ENCODE peak calls at places on chromosomes 1 and 21, in nine cellular contexts. U is neural progenitor cell, X is OCI-LY7, I is hepatocyte, B is HCT116, Y is PC-3, H is GM23338, E is GM23248, J is MM.1S. Z is an unnamed sample.
A peak's percentile ranks its signal among the peaks of the same experiment; 100 is the strongest.

GRCh38 chr1:1001631-1002300 is 1.9 kb upstream of the HES4 start:
- DNase-seq in U (peak; percentile 84), X (peak; percentile 25), I (peak; percentile 89), B (peak; percentile 46), Y (peak; percentile 94), H (peak; percentile 76), E (peak; percentile 77), J (no peak), Z (peak; percentile 94)

GRCh38 chr1:42756956-42757891 is 9.6 kb downstream of the P3H1 start:
- DNase-seq in U (peak; percentile 81), X (peak; percentile 77), I (peak; percentile 76), B (peak; percentile 55), Y (peak; percentile 69), H (peak; percentile 91), E (peak; percentile 81), J (peak; percentile 67), Z (peak; percentile 82)

GRCh38 chr1:2789164-2789985 is 12.1 kb downstream of the TTC34 start:
- DNase-seq in U (no peak), X (no peak), I (no peak), B (no peak), Y (no peak), H (peak; percentile 65), E (no peak), J (no peak), Z (no peak)

GRCh38 chr1:30650959-30651320 is 72.4 kb downstream of the MATN1 start:
- DNase-seq in U (no peak), X (no peak), I (no peak), B (no peak), Y (no peak), H (no peak), E (peak; percentile 41), J (no peak), Z (peak; percentile 50)

GRCh38 chr1:219990782-219991510 is 55.4 kb downstream of the EPRS1 start:
- DNase-seq in U (peak; percentile 47), X (peak; percentile 51), I (peak; percentile 57), B (peak; percentile 8), Y (peak; percentile 80), H (peak; percentile 61), E (peak; percentile 70), J (peak; percentile 45), Z (peak; percentile 27)

GRCh38 chr21:46221664-46222435 is 6.7 kb downstream of the LSS start:
- DNase-seq in U (no peak), X (no peak), I (no peak), B (no peak), Y (no peak), H (no peak), E (no peak), J (no peak), Z (no peak)

GRCh38 chr21:39633043-39633442 is 20.3 kb downstream of the B3GALT5 start:
- DNase-seq in U (no peak), X (no peak), I (peak; percentile 59), B (peak; percentile 79), Y (peak; percentile 84), H (no peak), E (peak; percentile 63), J (no peak), Z (no peak)

GRCh38 chr1:210741564-210741963 is 392.4 kb downstream of the KCNH1 start:
- DNase-seq in U (no peak), X (no peak), I (no peak), B (no peak), Y (no peak), H (peak; percentile 25), E (no peak), J (no peak), Z (no peak)

GRCh38 chr1:94425821-94426484 is 7.8 kb downstream of the ABCD3 start:
- DNase-seq in U (no peak), X (no peak), I (no peak), B (no peak), Y (no peak), H (no peak), E (no peak), J (no peak), Z (no peak)

GRCh38 chr1:178540646-178541045 is 27.7 kb downstream of the TEX35 start:
- DNase-seq in U (no peak), X (no peak), I (peak; percentile 64), B (no peak), Y (peak; percentile 55), H (no peak), E (peak; percentile 94), J (no peak), Z (no peak)

GRCh38 chr1:224579526-224579925 is 36.6 kb upstream of the CNIH3 start:
- DNase-seq in U (no peak), X (no peak), I (no peak), B (no peak), Y (peak; percentile 30), H (no peak), E (peak; percentile 19), J (no peak), Z (no peak)

GRCh38 chr1:158002630-158003408 is 9.4 kb downstream of the KIRREL1 start:
- DNase-seq in U (peak; percentile 90), X (no peak), I (no peak), B (no peak), Y (no peak), H (peak; percentile 70), E (peak; percentile 74), J (no peak), Z (no peak)

GRCh38 chr1:191022856-191023255 is 545.2 kb upstream of the BRINP3 start:
- DNase-seq in U (no peak), X (no peak), I (no peak), B (no peak), Y (peak; percentile 83), H (no peak), E (no peak), J (no peak), Z (no peak)

GRCh38 chr1:14486401-14487110 is 111.9 kb upstream of the KAZN start:
- DNase-seq in U (no peak), X (no peak), I (no peak), B (no peak), Y (peak; percentile 99), H (no peak), E (peak; percentile 94), J (no peak), Z (no peak)

GRCh38 chr1:87450615-87451209 is 122.0 kb downstream of the LMO4 start:
- DNase-seq in U (peak; percentile 36), X (peak; percentile 31), I (peak; percentile 8), B (no peak), Y (peak; percentile 29), H (peak; percentile 33), E (no peak), J (peak; percentile 78), Z (no peak)

GRCh38 chr1:53340660-53341520 is 13.0 kb upstream of the LRP8 start:
- DNase-seq in U (no peak), X (no peak), I (no peak), B (no peak), Y (no peak), H (no peak), E (no peak), J (no peak), Z (no peak)
- TF ChIP-seq EZH2phosphoT487 in U (no peak), X (no peak), I (no peak), B (no peak), Y (no peak), H (no peak), E (no peak), J (no peak), Z (no peak)

DNA sequence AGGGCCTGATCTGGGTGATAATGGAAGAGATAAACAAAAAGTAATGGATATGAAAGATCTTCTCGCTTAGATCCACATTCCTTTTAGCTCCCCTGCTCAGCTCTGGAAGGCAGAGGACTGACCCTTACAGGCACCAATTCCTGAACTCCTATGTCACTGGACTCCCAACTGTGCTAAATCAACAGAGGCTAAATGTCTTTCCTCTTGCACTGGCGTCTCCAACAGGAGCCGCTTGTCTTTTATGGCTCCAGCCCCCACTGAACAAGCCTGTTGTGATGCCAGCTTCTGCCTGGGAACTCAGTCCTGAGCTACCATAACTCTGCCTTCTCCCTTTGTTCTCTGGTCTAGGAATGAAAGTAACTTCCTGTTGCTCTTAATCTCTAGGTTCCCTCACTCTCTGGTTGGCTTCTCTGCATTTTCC is 142.1 kb upstream of the COL11A1 start:
- DNase-seq in U (peak; percentile 76), X (no peak), I (peak; percentile 8), B (peak; percentile 7), Y (no peak), H (peak; percentile 74), E (no peak), J (no peak), Z (no peak)
- TF ChIP-seq EZH2phosphoT487 in U (no peak), X (no peak), I (no peak), B (no peak), Y (no peak), H (no peak), E (no peak), J (no peak), Z (no peak)

DNA sequence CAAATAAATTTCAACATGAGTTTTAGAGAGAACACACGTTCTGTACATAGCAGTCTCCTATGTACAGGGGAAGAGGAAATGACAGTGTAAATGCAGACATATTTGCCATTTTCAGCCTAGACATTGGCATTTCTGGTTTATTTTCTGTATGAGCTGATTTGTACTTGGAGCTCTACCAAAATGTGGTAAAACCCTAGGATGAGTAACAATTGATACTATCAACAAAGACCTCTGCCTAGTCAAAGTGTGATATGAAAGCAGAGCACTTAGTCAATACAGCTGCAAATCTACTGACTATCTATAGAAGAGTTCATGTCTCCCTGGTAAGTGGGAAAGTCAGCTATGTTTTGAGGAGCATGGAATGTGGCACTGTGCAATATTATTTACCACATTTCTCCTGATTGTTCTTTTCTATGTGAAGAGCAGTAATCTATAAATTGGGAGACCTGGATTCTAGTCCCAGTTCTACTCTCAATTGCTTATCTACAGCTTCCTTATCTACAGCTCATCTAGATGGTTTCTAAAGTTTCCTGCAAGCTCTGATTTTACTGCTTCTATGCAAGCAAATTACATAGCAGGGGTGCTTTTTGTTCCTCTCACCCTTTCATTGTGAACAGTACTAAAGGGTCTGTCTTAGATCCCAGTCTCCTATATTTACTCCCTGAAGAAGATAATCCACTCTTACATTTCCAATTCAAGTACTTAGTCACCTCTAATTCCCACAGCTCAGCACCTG is 334.2 kb downstream of the NTNG1 start:
- DNase-seq in U (peak; percentile 24), X (no peak), I (no peak), B (no peak), Y (peak; percentile 21), H (no peak), E (peak; percentile 38), J (no peak), Z (no peak)
- TF ChIP-seq EZH2phosphoT487 in U (no peak), X (no peak), I (no peak), B (no peak), Y (no peak), H (no peak), E (no peak), J (no peak), Z (no peak)

GRCh38 chr1:155967410-155968400 is 10.6 kb downstream of the ARHGEF2 start:
- DNase-seq in U (no peak), X (no peak), I (no peak), B (no peak), Y (no peak), H (peak; percentile 69), E (no peak), J (no peak), Z (peak; percentile 17)

GRCh38 chr1:155968670-155969069 is 9.7 kb downstream of the ARHGEF2 start:
- DNase-seq in U (no peak), X (no peak), I (no peak), B (no peak), Y (no peak), H (no peak), E (no peak), J (no peak), Z (peak; percentile 37)

GRCh38 chr1:155969377-155969791 is 9.0 kb downstream of the ARHGEF2 start:
- DNase-seq in U (no peak), X (no peak), I (no peak), B (no peak), Y (no peak), H (no peak), E (no peak), J (no peak), Z (peak; percentile 23)

GRCh38 chr1:155971910-155972809 is 6.2 kb downstream of the ARHGEF2 start:
- DNase-seq in U (no peak), X (no peak), I (no peak), B (no peak), Y (no peak), H (no peak), E (no peak), J (no peak), Z (no peak)

GRCh38 chr1:155970531-155971167 is 7.7 kb downstream of the ARHGEF2 start:
- DNase-seq in U (peak; percentile 38), X (peak; percentile 67), I (no peak), B (no peak), Y (no peak), H (peak; percentile 40), E (peak; percentile 94), J (peak; percentile 43), Z (no peak)
- TF ChIP-seq EZH2phosphoT487 in U (no peak), X (no peak), I (no peak), B (no peak), Y (no peak), H (no peak), E (no peak), J (no peak), Z (no peak)